ENCODE peak calls at places on chromosomes 7 and 10, in ten cellular contexts. W is mammary epithelial cell, O is left lung, X is HCT116, E is neural progenitor cell, I is AG04450, U is stomach, V is transverse colon, B is tibial nerve, G is brain microvascular endothelial cell. R is an unnamed sample. For H3K27me3, the result is how much of the 10 kb centered on the place peaks cover.

GRCh38 chr10:74988787-74989574 is 122.5 kb upstream of the SAMD8 start:
- DNase-seq in V (no peak), W (no peak), O (no peak), E (no peak), U (no peak), G (no peak), X (no peak), I (no peak), B (no peak), R (no peak)

GRCh38 chr7:74606101-74606908 is 51.2 kb upstream of the GTF2I start:
- DNase-seq in I (no peak), U (peak), X (no peak), V (peak), B (no peak), G (no peak), W (no peak), E (peak), O (peak), R (peak)

GRCh38 chr7:157431173-157431950 is 94.6 kb downstream of the DNAJB6 start:
- DNase-seq in G (no peak), B (no peak), O (peak), X (no peak), V (no peak), E (no peak), I (no peak), U (no peak), W (no peak), R (no peak)

GRCh38 chr10:97120370-97120769 is 65.4 kb downstream of the SLIT1 start:
- DNase-seq in I (no peak), E (no peak), W (no peak), U (no peak), B (no peak), V (no peak), X (no peak), G (no peak), O (no peak), R (no peak)

GRCh38 chr10:95308389-95309302 is 17.8 kb upstream of the PDLIM1 start:
- DNase-seq in I (peak), E (peak), B (peak), W (peak), X (peak), V (peak), O (peak), G (peak), U (peak), R (peak)

GRCh38 chr7:105006367-105007139 is 7.5 kb upstream of the KMT2E start:
- DNase-seq in W (peak), V (peak), B (no peak), E (no peak), O (no peak), U (peak), G (no peak), X (no peak), I (no peak), R (no peak)

GRCh38 chr10:92880233-92880861 is 32.0 kb downstream of the EXOC6 start:
- DNase-seq in I (peak), G (peak), V (no peak), X (peak), B (peak), W (peak), U (no peak), O (no peak), E (peak), R (no peak)

GRCh38 chr10:129417882-129418281 is 49.2 kb upstream of the MGMT start:
- DNase-seq in V (no peak), I (no peak), U (no peak), X (no peak), G (no peak), B (no peak), E (no peak), W (no peak), O (no peak), R (no peak)

GRCh38 chr7:154953006-154953684 is 49.8 kb downstream of the PAXIP1 start:
- DNase-seq in B (peak), O (peak), U (peak), X (peak), V (peak), G (peak), W (peak), E (peak), I (no peak), R (peak)

GRCh38 chr7:100219271-100219737 is 445 bp upstream of the PVRIG start:
- DNase-seq in E (no peak), V (no peak), W (no peak), X (no peak), G (no peak), I (no peak), B (no peak), O (peak), U (no peak), R (no peak)

GRCh38 chr7:99788554-99788953 is 4.6 kb upstream of the CYP3A4 start:
- DNase-seq in G (no peak), E (no peak), X (no peak), V (no peak), U (no peak), I (no peak), B (no peak), O (no peak), W (peak), R (no peak)

GRCh38 chr10:97991875-97992274 is 38.5 kb downstream of the CRTAC1 start:
- DNase-seq in B (no peak), E (peak), O (no peak), U (no peak), I (no peak), X (no peak), V (no peak), G (peak), W (peak), R (no peak)

GRCh38 chr7:143047327-143047726 is 4.8 kb upstream of the OR6V1 start:
- DNase-seq in G (no peak), V (no peak), X (no peak), U (no peak), I (no peak), W (no peak), B (no peak), E (no peak), O (no peak), R (no peak)

GRCh38 chr10:34861293-34862004 is 46.4 kb upstream of the PARD3 start:
- DNase-seq in O (no peak), X (no peak), U (peak), G (no peak), I (no peak), V (peak), B (peak), W (no peak), E (peak), R (peak)

GRCh38 chr10:100130786-100131185 is 49.1 kb upstream of the CPN1 start:
- DNase-seq in V (no peak), B (no peak), G (no peak), I (no peak), X (no peak), O (no peak), E (no peak), U (no peak), W (no peak), R (no peak)

GRCh38 chr10:585502-585901 is 104.0 kb downstream of the DIP2C start:
- DNase-seq in W (no peak), X (no peak), U (no peak), I (no peak), V (no peak), O (no peak), G (no peak), B (no peak), E (no peak), R (no peak)

GRCh38 chr7:86904949-86905834 is 154.3 kb downstream of the ELAPOR2 start:
- DNase-seq in G (peak), I (no peak), E (peak), B (peak), V (no peak), O (no peak), U (no peak), W (peak), X (no peak), R (no peak)

GRCh38 chr10:34815174-34816066 is at the start of gene PARD3:
- DNase-seq in G (no peak), I (no peak), V (peak), U (peak), X (no peak), B (peak), E (peak), W (peak), O (peak), R (peak)

GRCh38 chr10:86941991-86942421 is 15.4 kb downstream of the MMRN2 start:
- DNase-seq in I (no peak), X (no peak), G (no peak), B (no peak), E (no peak), V (no peak), W (no peak), O (no peak), U (peak), R (no peak)

GRCh38 chr10:74079914-74080590 is 70.6 kb downstream of the AP3M1 start:
- DNase-seq in B (no peak), E (no peak), U (no peak), O (no peak), G (no peak), V (no peak), I (no peak), W (peak), X (peak), R (no peak)

GRCh38 chr10:48252354-48252650 is 22.2 kb downstream of the FRMPD2 start:
- DNase-seq in B (no peak), W (no peak), E (no peak), X (no peak), U (no peak), V (no peak), G (no peak), I (no peak), O (no peak), R (no peak)

GRCh38 chr7:155984609-155985405 is 172.5 kb upstream of the SHH start:
- DNase-seq in G (no peak), V (no peak), B (no peak), O (peak), I (no peak), W (no peak), E (no peak), U (peak), X (no peak), R (no peak)

GRCh38 chr10:92052088-92052487 is 128.5 kb downstream of the BTAF1 start:
- DNase-seq in O (peak), W (no peak), B (no peak), E (no peak), G (no peak), U (peak), I (no peak), V (no peak), X (no peak), R (peak)

GRCh38 chr10:92965314-92965713 is 95.3 kb upstream of the CYP26C1 start:
- DNase-seq in W (peak), U (no peak), V (no peak), E (peak), B (peak), O (no peak), X (peak), I (no peak), G (no peak), R (no peak)

GRCh38 chr7:55508301-55509011 is 63.8 kb downstream of the VOPP1 start:
- DNase-seq in E (no peak), W (no peak), V (no peak), U (no peak), G (no peak), O (no peak), I (no peak), B (no peak), X (no peak), R (no peak)

GRCh38 chr10:11473128-11473760 is 138.2 kb downstream of the USP6NL start:
- DNase-seq in I (no peak), B (no peak), E (peak), O (no peak), G (no peak), X (no peak), U (no peak), V (no peak), W (no peak), R (no peak)

GRCh38 chr10:118568327-118568848 is 27.1 kb downstream of the PRLHR start:
- DNase-seq in I (peak), B (peak), E (peak), X (peak), O (no peak), U (no peak), W (peak), G (peak), V (peak), R (no peak)

GRCh38 chr7:82443801-82444219 is 233 bp upstream of the CACNA2D1 start:
- DNase-seq in I (peak), V (peak), O (peak), E (peak), W (peak), B (peak), G (peak), U (peak), X (no peak), R (peak)

GRCh38 chr7:108455833-108456677 is at the start of gene NRCAM:
- DNase-seq in E (peak), O (peak), G (no peak), U (peak), V (peak), I (no peak), W (peak), B (no peak), X (no peak), R (no peak)

GRCh38 chr7:157483515-157483914 is 146.7 kb downstream of the DNAJB6 start:
- DNase-seq in O (peak), E (no peak), B (no peak), U (no peak), I (no peak), W (no peak), G (no peak), V (no peak), X (no peak), R (no peak)

GRCh38 chr10:47359101-47359500 is 10.9 kb downstream of the RBP3 start:
- DNase-seq in V (no peak), X (no peak), U (no peak), W (no peak), B (no peak), O (no peak), G (no peak), I (no peak), E (no peak), R (no peak)

GRCh38 chr7:111363099-111363498 is 199.2 kb downstream of the IMMP2L start:
- DNase-seq in I (no peak), U (no peak), E (no peak), G (peak), B (no peak), W (no peak), X (no peak), V (no peak), O (no peak), R (no peak)

GRCh38 chr10:74738052-74738451 is 88.3 kb upstream of the KAT6B start:
- DNase-seq in U (no peak), I (no peak), G (no peak), X (no peak), W (no peak), O (no peak), B (no peak), E (no peak), V (no peak), R (no peak)

GRCh38 chr7:41182782-41183181 is 520.1 kb downstream of the INHBA start:
- DNase-seq in W (no peak), V (no peak), G (no peak), U (no peak), I (no peak), X (no peak), E (no peak), B (no peak), O (no peak), R (no peak)

GRCh38 chr7:33262476-33262875 is 133.1 kb downstream of the BBS9 start:
- DNase-seq in U (no peak), G (peak), I (no peak), V (no peak), X (no peak), O (no peak), W (peak), B (no peak), E (no peak), R (no peak)

GRCh38 chr7:122006687-122007086 is 133.7 kb downstream of the PTPRZ1 start:
- DNase-seq in W (peak), I (no peak), O (no peak), V (no peak), X (no peak), G (no peak), B (no peak), E (peak), U (no peak), R (no peak)

GRCh38 chr7:140512317-140513000 is 33.2 kb upstream of the MKRN1 start:
- DNase-seq in G (no peak), W (peak), U (peak), E (no peak), O (no peak), V (peak), B (peak), X (peak), I (no peak), R (peak)

GRCh38 chr10:51063659-51064535 is 10.4 kb upstream of the PRKG1 start:
- DNase-seq in I (peak), V (no peak), X (peak), O (no peak), W (peak), B (no peak), U (no peak), E (peak), G (no peak), R (no peak)

GRCh38 chr7:151815419-151815818 is 61.5 kb downstream of the PRKAG2 start:
- DNase-seq in X (no peak), O (peak), I (no peak), W (no peak), G (no peak), B (no peak), U (no peak), V (no peak), E (no peak), R (no peak)
- H3K27me3 ChIP-seq in X (under half), O (under half), I (half or more), W (under half), G (under half), B (under half), U (under half), V (under half), E (under half), R (under half)

DNA sequence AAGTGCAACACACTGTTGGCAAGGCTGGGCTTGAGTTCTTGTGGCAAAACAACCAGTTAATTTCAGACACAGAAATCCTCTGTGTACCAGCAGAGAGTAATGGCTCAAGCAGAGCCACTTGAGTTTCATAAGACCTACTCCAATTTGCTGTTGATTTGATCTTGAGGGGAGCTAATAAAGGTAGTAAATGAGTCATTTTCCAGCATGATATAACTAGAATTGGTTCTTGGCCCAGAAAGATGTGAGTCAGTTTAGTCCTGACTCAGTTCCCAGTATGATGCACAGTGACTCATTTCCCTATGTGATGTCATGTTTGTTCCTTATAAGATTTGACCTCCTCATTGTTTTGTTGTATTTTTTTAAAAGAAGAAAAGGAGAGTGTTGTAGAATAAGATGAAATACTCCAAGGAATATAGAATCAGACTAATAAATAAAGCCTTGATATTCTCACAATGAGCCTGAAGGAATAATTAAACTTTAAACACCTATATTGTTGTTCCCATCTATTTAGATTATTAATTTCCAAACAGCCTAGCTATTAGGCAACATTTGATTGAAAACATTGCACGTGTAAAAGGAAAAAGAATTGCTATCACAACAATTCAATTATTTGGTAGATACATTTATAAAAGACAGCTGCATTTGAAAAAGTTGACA is 186.2 kb downstream of the REEP3 start:
- DNase-seq in O (no peak), V (no peak), G (peak), I (peak), E (no peak), B (peak), U (no peak), X (peak), W (peak), R (no peak)
- H3K27ac ChIP-seq in O (peak), V (peak), G (peak), I (no peak), E (no peak), B (peak), U (peak), X (peak), W (peak), R (peak)

GRCh38 chr10:43963793-43964425 is 315.2 kb upstream of the ZNF32 start:
- DNase-seq in G (no peak), O (no peak), W (no peak), I (no peak), V (no peak), B (no peak), X (no peak), E (no peak), U (no peak), R (no peak)
- H3K27me3 ChIP-seq in G (under half), O (under half), W (under half), I (under half), V (under half), B (under half), X (under half), E (under half), U (under half), R (under half)

GRCh38 chr7:46652317-46652716 is 731.2 kb upstream of the IGFBP3 start:
- DNase-seq in I (no peak), E (no peak), G (no peak), W (no peak), X (no peak), U (no peak), O (no peak), B (no peak), V (no peak), R (no peak)
- H3K27ac ChIP-seq in I (no peak), E (no peak), G (no peak), W (peak), X (peak), U (peak), O (no peak), B (no peak), V (no peak), R (no peak)

GRCh38 chr10:123974406-123974805 is 82.8 kb upstream of the CPXM2 start:
- DNase-seq in X (peak), W (peak), O (no peak), U (no peak), B (no peak), G (peak), E (no peak), I (no peak), V (no peak), R (no peak)
- H3K27me3 ChIP-seq in X (under half), W (under half), O (half or more), U (half or more), B (under half), G (under half), E (half or more), I (under half), V (half or more), R (half or more)

GRCh38 chr10:36494386-36494785 is 631.0 kb upstream of the ANKRD30A start:
- DNase-seq in B (no peak), G (peak), W (peak), I (no peak), U (no peak), E (no peak), O (no peak), X (no peak), V (no peak), R (no peak)
- H3K27ac ChIP-seq in B (no peak), G (peak), W (peak), I (no peak), U (no peak), E (no peak), O (no peak), X (no peak), V (no peak), R (no peak)

GRCh38 chr10:69835875-69836727 is 34.4 kb downstream of the COL13A1 start:
- DNase-seq in X (no peak), I (no peak), O (no peak), G (no peak), B (no peak), U (no peak), W (no peak), E (no peak), V (no peak), R (no peak)

GRCh38 chr10:69835233-69835632 is 33.5 kb downstream of the COL13A1 start:
- DNase-seq in I (no peak), O (no peak), W (no peak), V (no peak), U (no peak), X (no peak), E (no peak), G (no peak), B (no peak), R (no peak)

GRCh38 chr10:69838418-69838817 is 36.7 kb downstream of the COL13A1 start:
- DNase-seq in O (no peak), G (no peak), V (no peak), I (no peak), W (no peak), E (peak), U (no peak), X (no peak), B (no peak), R (no peak)

GRCh38 chr10:69837261-69837660 is 35.6 kb downstream of the COL13A1 start:
- DNase-seq in G (no peak), I (no peak), B (no peak), U (no peak), X (no peak), W (no peak), E (no peak), O (no peak), V (no peak), R (no peak)

DNA sequence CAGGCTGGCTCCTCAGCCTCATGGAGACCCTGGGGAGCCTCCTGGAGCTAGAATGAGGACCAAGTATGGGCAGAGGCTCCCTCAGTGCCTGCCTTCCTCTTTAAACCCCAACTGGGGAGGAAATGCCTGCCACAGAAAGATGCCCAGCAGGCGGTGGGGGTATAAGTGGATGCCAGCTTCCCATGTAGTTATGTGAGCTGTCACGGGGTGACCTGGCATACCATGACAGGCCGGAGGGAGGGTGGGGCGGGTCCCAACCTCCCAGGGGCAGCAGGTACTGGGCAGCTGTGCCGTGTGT is 35.0 kb downstream of the COL13A1 start:
- DNase-seq in V (no peak), O (no peak), E (no peak), B (no peak), X (no peak), W (no peak), I (no peak), U (no peak), G (no peak), R (no peak)
- H3K27me3 ChIP-seq in V (under half), O (under half), E (under half), B (under half), X (under half), W (under half), I (under half), U (under half), G (under half), R (under half)